ENCODE peak calls at places on chromosome 21, in nine cellular contexts. Z is AG09319, W is BJ, T is AG04450, K is GM12864, N is uterus, F is stomach, U is osteocyte, I is heart left ventricle. P is an unnamed sample.

GRCh38 chr21:26099610-26100219 is 70.9 kb downstream of the APP start:
- DNase-seq in W (peak), F (no peak), N (no peak), T (no peak), U (no peak), Z (no peak), I (no peak), K (no peak), P (no peak)

GRCh38 chr21:14046401-14046800 is 164.4 kb downstream of the LIPI start:
- DNase-seq in T (no peak), U (no peak), N (no peak), I (no peak), K (no peak), F (no peak), Z (no peak), W (no peak), P (no peak)

GRCh38 chr21:34726627-34727337 is 58.0 kb downstream of the CLIC6 start:
- DNase-seq in W (no peak), K (no peak), F (no peak), I (no peak), N (no peak), U (no peak), Z (no peak), T (no peak), P (peak)

GRCh38 chr21:18499761-18500376 is 96.3 kb upstream of the TMPRSS15 start:
- DNase-seq in K (no peak), F (peak), W (no peak), I (no peak), N (no peak), U (no peak), T (no peak), Z (no peak), P (no peak)

GRCh38 chr21:15731243-15731613 is 1.4 kb downstream of the USP25 start:
- DNase-seq in F (no peak), Z (no peak), W (no peak), T (no peak), K (no peak), N (no peak), I (no peak), U (no peak), P (no peak)

GRCh38 chr21:15446193-15446592 is 283.6 kb upstream of the USP25 start:
- DNase-seq in Z (no peak), W (no peak), U (no peak), I (peak), K (no peak), F (no peak), N (no peak), T (no peak), P (no peak)

GRCh38 chr21:37257526-37257966 is 9.6 kb downstream of the VPS26C start:
- DNase-seq in T (no peak), F (no peak), K (peak), W (no peak), Z (no peak), N (peak), U (no peak), I (no peak), P (no peak)

GRCh38 chr21:26969971-26970725 is 3.3 kb upstream of the ADAMTS5 start:
- DNase-seq in K (no peak), W (no peak), Z (no peak), F (no peak), I (no peak), N (no peak), U (no peak), T (no peak), P (no peak)

GRCh38 chr21:45977396-45977795 is 4.2 kb upstream of the COL6A1 start:
- DNase-seq in I (peak), Z (no peak), U (no peak), W (no peak), K (no peak), T (no peak), F (peak), N (peak), P (no peak)

GRCh38 chr21:15319727-15320126 is 254.9 kb upstream of the NRIP1 start:
- DNase-seq in T (no peak), N (no peak), K (no peak), F (no peak), I (no peak), U (no peak), Z (no peak), W (no peak), P (no peak)

GRCh38 chr21:34792504-34793089 is 123.8 kb downstream of the CLIC6 start:
- DNase-seq in I (no peak), F (no peak), K (no peak), T (no peak), U (no peak), Z (no peak), W (no peak), N (no peak), P (no peak)

GRCh38 chr21:34611528-34611927 is 3.4 kb downstream of the RCAN1 start:
- DNase-seq in I (no peak), Z (no peak), N (no peak), K (no peak), U (no peak), T (no peak), F (no peak), W (no peak), P (no peak)

GRCh38 chr21:33132054-33132453 is 62.1 kb downstream of the OLIG1 start:
- DNase-seq in I (no peak), N (no peak), T (no peak), F (no peak), Z (no peak), K (no peak), W (no peak), U (no peak), P (no peak)
- TF ChIP-seq CTCF in I (no peak), N (no peak), T (no peak), F (no peak), Z (no peak), K (peak), W (no peak), U (no peak), P (peak)

GRCh38 chr21:39350094-39351006 is 1.5 kb upstream of the HMGN1 start:
- DNase-seq in I (no peak), W (no peak), N (no peak), K (no peak), U (no peak), F (no peak), T (no peak), Z (no peak), P (no peak)

GRCh38 chr21:39347537-39347936 is 1.4 kb downstream of the HMGN1 start:
- DNase-seq in N (no peak), I (no peak), K (no peak), W (no peak), Z (no peak), T (no peak), U (no peak), F (no peak), P (no peak)

GRCh38 chr21:39348040-39348354 is 891 bp downstream of the HMGN1 start:
- DNase-seq in U (no peak), Z (no peak), T (no peak), K (peak), F (no peak), N (no peak), I (no peak), W (no peak), P (no peak)

GRCh38 chr21:39348355-39349210 is at the start of gene HMGN1:
- DNase-seq in F (peak), K (peak), W (no peak), Z (peak), U (peak), N (peak), I (peak), T (peak), P (peak)

GRCh38 chr21:39349211-39350093 is 564 bp upstream of the HMGN1 start:
- DNase-seq in I (peak), U (peak), W (peak), T (peak), F (peak), N (peak), Z (peak), K (peak), P (peak)
- TF ChIP-seq CTCF in I (no peak), U (no peak), W (no peak), T (no peak), F (no peak), N (no peak), Z (no peak), K (no peak), P (no peak)

GRCh38 chr21:41961282-41961701 is 7.5 kb upstream of the C2CD2 start:
- DNase-seq in Z (no peak), I (no peak), N (no peak), T (peak), F (no peak), W (no peak), U (no peak), K (no peak), P (no peak)

GRCh38 chr21:41964171-41964570 is 10.4 kb upstream of the C2CD2 start:
- DNase-seq in U (peak), N (no peak), Z (no peak), T (no peak), W (no peak), F (no peak), I (no peak), K (no peak), P (no peak)

GRCh38 chr21:41961753-41962152 is 7.9 kb upstream of the C2CD2 start:
- DNase-seq in W (no peak), N (no peak), F (no peak), K (no peak), I (no peak), Z (no peak), T (no peak), U (no peak), P (no peak)

GRCh38 chr21:41960386-41960785 is 6.6 kb upstream of the C2CD2 start:
- DNase-seq in Z (no peak), F (no peak), I (no peak), K (no peak), U (no peak), T (no peak), N (no peak), W (no peak), P (no peak)

GRCh38 chr21:41962425-41962966 is 8.7 kb upstream of the C2CD2 start:
- DNase-seq in N (no peak), Z (no peak), K (no peak), I (no peak), F (no peak), U (no peak), W (no peak), T (no peak), P (no peak)
- TF ChIP-seq CTCF in N (no peak), Z (no peak), K (no peak), I (no peak), F (no peak), U (no peak), W (no peak), T (no peak), P (no peak)

GRCh38 chr21:44761011-44761729 is 40.5 kb downstream of the UBE2G2 start:
- DNase-seq in T (no peak), K (no peak), Z (no peak), U (peak), F (no peak), W (no peak), N (no peak), I (no peak), P (no peak)
- TF ChIP-seq CTCF in T (peak), K (peak), Z (peak), U (peak), F (no peak), W (peak), N (no peak), I (no peak), P (peak)

P was measured in retinal pigment epithelial cell.